ENCODE peak calls at places on chromosomes 13 and 19, in eight cellular contexts. I, S, M, H, U, F, X and O are unnamed samples.

GRCh38 chr19:29442094-29442493 is 83.7 kb upstream of the VSTM2B start:
- DNase-seq in S (no peak), F (no peak), H (no peak), M (peak; percentile 63), X (no peak), U (no peak), I (no peak), O (no peak)

GRCh38 chr13:85509512-85509911 is 289.7 kb downstream of the SLITRK6 start:
- DNase-seq in F (no peak), X (no peak), I (no peak), H (no peak), M (no peak), S (no peak), U (no peak), O (no peak)

GRCh38 chr19:2245273-2245672 is 3.9 kb upstream of the AMH start:
- DNase-seq in U (no peak), H (no peak), I (no peak), S (no peak), F (no peak), M (no peak), X (no peak), O (no peak)

GRCh38 chr13:67343777-67344176 is 113.6 kb upstream of the PCDH9 start:
- DNase-seq in X (no peak), I (no peak), H (no peak), S (no peak), U (no peak), M (no peak), F (no peak), O (no peak)

GRCh38 chr19:44754743-44755066 is 6.2 kb downstream of the BCL3 start:
- DNase-seq in X (no peak), S (no peak), I (no peak), U (no peak), H (no peak), F (no peak), M (no peak), O (no peak)

GRCh38 chr19:11451942-11452813 is 16.7 kb downstream of the PRKCSH start:
- DNase-seq in U (no peak), F (no peak), X (no peak), M (no peak), S (no peak), I (no peak), H (peak; percentile 55), O (peak; percentile 23)

GRCh38 chr13:40141859-40142555 is 486.5 kb downstream of the COG6 start:
- DNase-seq in U (no peak), H (no peak), I (no peak), F (no peak), X (no peak), M (no peak), S (no peak), O (no peak)

GRCh38 chr13:20721454-20722357 is 18.2 kb downstream of the IL17D start:
- DNase-seq in U (peak; percentile 32), F (no peak), H (peak; percentile 68), I (no peak), M (no peak), X (peak; percentile 7), S (no peak), O (no peak)

GRCh38 chr19:16591803-16592556 is 19.8 kb upstream of the SLC35E1 start:
- DNase-seq in H (no peak), F (no peak), M (no peak), U (no peak), S (no peak), I (no peak), X (no peak), O (no peak)

GRCh38 chr19:48558018-48558684 is 6.2 kb downstream of the SULT2B1 start:
- DNase-seq in U (peak; percentile 57), S (no peak), I (no peak), M (peak; percentile 90), H (no peak), F (no peak), X (no peak), O (no peak)

GRCh38 chr19:42124386-42124901 is 7.8 kb downstream of the POU2F2 start:
- DNase-seq in S (no peak), I (no peak), H (no peak), F (no peak), U (no peak), M (no peak), X (no peak), O (no peak)

GRCh38 chr13:42615691-42616090 is 41.7 kb downstream of the TNFSF11 start:
- DNase-seq in U (no peak), X (no peak), S (no peak), F (no peak), M (no peak), H (no peak), I (no peak), O (no peak)

GRCh38 chr13:71712988-71713653 is 153.9 kb downstream of the DACH1 start:
- DNase-seq in F (no peak), X (no peak), S (no peak), H (no peak), I (no peak), M (no peak), U (peak; percentile 0), O (no peak)

GRCh38 chr13:66200555-66200954 is 1029.6 kb downstream of the PCDH9 start:
- DNase-seq in I (no peak), M (no peak), X (no peak), S (no peak), U (no peak), F (no peak), H (no peak), O (no peak)
- TF ChIP-seq CTCF in I (no peak), M (no peak), X (no peak), S (no peak), U (no peak), F (no peak), H (no peak), O (no peak)

DNA sequence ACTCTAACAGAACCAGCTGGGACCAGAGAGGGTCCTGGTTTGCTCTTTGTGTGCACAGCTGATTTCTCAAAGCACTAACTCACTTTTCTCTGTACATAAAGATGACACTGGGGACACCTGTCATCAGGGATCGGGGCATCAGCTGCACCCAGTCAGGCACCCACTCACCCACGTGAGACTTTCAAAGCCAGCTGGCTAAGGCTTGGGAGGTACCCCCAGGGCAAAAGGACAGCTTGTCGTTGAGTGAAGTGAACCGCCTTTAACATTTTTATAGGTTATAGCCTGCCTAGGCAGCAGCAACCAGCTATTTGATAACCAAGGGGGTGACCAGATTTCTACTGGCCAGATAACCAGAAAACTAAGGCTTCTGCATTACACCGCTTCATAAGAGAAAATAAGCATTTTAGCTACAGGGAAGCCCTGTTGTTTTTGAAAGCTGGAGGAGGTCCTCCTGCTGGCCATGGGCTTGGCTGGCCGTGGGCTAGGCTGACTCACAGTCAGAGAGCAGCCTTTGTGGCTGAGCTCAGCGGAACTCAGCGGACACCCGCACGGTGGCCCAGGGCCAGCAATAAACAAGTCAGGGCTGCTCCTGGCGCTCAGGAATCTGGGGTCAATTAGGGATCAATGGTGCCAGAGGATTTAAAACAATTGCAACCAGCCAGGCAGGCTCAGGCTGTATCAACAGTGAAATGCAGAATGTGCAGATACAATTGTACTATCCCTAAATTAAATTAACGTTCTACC is 57.1 kb downstream of the ALOX5AP start:
- DNase-seq in F (peak; percentile 38), U (peak; percentile 82), X (peak; percentile 84), M (peak; percentile 92), I (no peak), H (peak; percentile 54), S (no peak), O (no peak)
- TF ChIP-seq CTCF in F (peak; percentile 49), U (no peak), X (peak; percentile 71), M (no peak), I (no peak), H (no peak), S (no peak), O (no peak)

GRCh38 chr13:37277435-37278144 is 172.1 kb upstream of the CSNK1A1L start:
- DNase-seq in X (no peak), I (no peak), U (no peak), H (no peak), S (no peak), F (no peak), M (no peak), O (no peak)
- TF ChIP-seq CTCF in X (no peak), I (no peak), U (no peak), H (no peak), S (no peak), F (no peak), M (no peak), O (no peak)

GRCh38 chr19:55368106-55368505 is 2.2 kb downstream of the IL11 start:
- DNase-seq in X (no peak), I (no peak), F (no peak), H (no peak), U (no peak), S (no peak), M (no peak), O (no peak)

GRCh38 chr19:55369651-55370304 is 485 bp downstream of the IL11 start:
- DNase-seq in H (peak; percentile 88), I (no peak), X (no peak), F (no peak), S (no peak), M (no peak), U (no peak), O (peak; percentile 93)

GRCh38 chr19:55368701-55369563 is 1.3 kb downstream of the IL11 start:
- DNase-seq in M (no peak), S (no peak), X (no peak), I (no peak), F (no peak), H (peak; percentile 74), U (peak; percentile 54), O (no peak)

GRCh38 chr19:55372316-55373081 is 2.2 kb upstream of the IL11 start:
- DNase-seq in M (no peak), I (no peak), S (no peak), H (peak; percentile 54), F (no peak), X (no peak), U (peak; percentile 50), O (no peak)

GRCh38 chr19:55370305-55370988 is at the start of gene IL11:
- DNase-seq in I (no peak), S (no peak), M (no peak), X (no peak), U (no peak), F (no peak), H (no peak), O (no peak)
- TF ChIP-seq CTCF in I (no peak), S (no peak), M (no peak), X (no peak), U (no peak), F (no peak), H (no peak), O (no peak)

GRCh38 chr13:114144606-114145244 is 12.3 kb upstream of the RASA3 start:
- DNase-seq in I (no peak), U (no peak), F (no peak), S (no peak), M (peak; percentile 75), H (no peak), X (no peak), O (no peak)
- TF ChIP-seq CTCF in I (no peak), U (no peak), F (no peak), S (no peak), M (no peak), H (no peak), X (no peak), O (no peak)